ENCODE peak calls at places on chromosome 3, in nine cellular contexts. A is Panc1; Y is central memory CD4-positive, alpha-beta T cell; G is GM10248; W is effector CD4-positive, alpha-beta T cell; B is heart right ventricle; I is SIG-M5; H is GM13976; N is GM13977. P is an unnamed sample.

GRCh38 chr3:32296251-32297204 is 58.0 kb downstream of the CMTM8 start:
- DNase-seq in A (peak; percentile 43), Y (peak; percentile 66), G (peak; percentile 74), W (peak; percentile 43), B (peak; percentile 46), I (no peak), H (peak; percentile 69), N (peak; percentile 68), P (no peak)

GRCh38 chr3:156472150-156472549 is 82.8 kb downstream of the SSR3 start:
- DNase-seq in A (no peak), Y (no peak), G (no peak), W (no peak), B (no peak), I (no peak), H (no peak), N (no peak), P (no peak)

GRCh38 chr3:106566277-106566676 is 697.5 kb upstream of the CBLB start:
- DNase-seq in A (no peak), Y (no peak), G (peak; percentile 35), W (no peak), B (no peak), I (no peak), H (peak; percentile 43), N (peak; percentile 56), P (no peak)

GRCh38 chr3:25870452-25870851 is 80.6 kb downstream of the OXSM start:
- DNase-seq in A (no peak), Y (no peak), G (no peak), W (no peak), B (no peak), I (no peak), H (no peak), N (no peak), P (no peak)

GRCh38 chr3:15805756-15806266 is 8.0 kb upstream of the ANKRD28 start:
- DNase-seq in A (no peak), Y (no peak), G (peak; percentile 45), W (no peak), B (no peak), I (peak; percentile 94), H (peak; percentile 39), N (peak; percentile 43), P (no peak)

GRCh38 chr3:182118081-182118480 is 406.4 kb downstream of the SOX2 start:
- DNase-seq in A (no peak), Y (no peak), G (no peak), W (no peak), B (no peak), I (no peak), H (no peak), N (no peak), P (no peak)

GRCh38 chr3:128395500-128396125 is 71.1 kb downstream of the DNAJB8 start:
- DNase-seq in A (no peak), Y (no peak), G (no peak), W (no peak), B (peak; percentile 80), I (no peak), H (no peak), N (no peak), P (no peak)

GRCh38 chr3:98573231-98573728 is 20.1 kb downstream of the CPOX start:
- DNase-seq in A (no peak), Y (peak; percentile 33), G (peak; percentile 41), W (no peak), B (no peak), I (no peak), H (no peak), N (no peak), P (no peak)

GRCh38 chr3:111850481-111850880 is 8.6 kb upstream of the PHLDB2 start:
- DNase-seq in A (no peak), Y (no peak), G (no peak), W (no peak), B (no peak), I (no peak), H (no peak), N (no peak), P (no peak)

P was measured in DMS153.